ENCODE peak calls at places on chromosomes 16 and 17, in six cellular contexts. R, G, I, K, X and W are unnamed samples.

GRCh38 chr16:22955461-22956145 is 141.6 kb downstream of the HS3ST2 start:
- DNase-seq in R (no peak), G (no peak), I (no peak), K (no peak), X (no peak), W (no peak)

GRCh38 chr16:86726340-86726739 is 148.0 kb downstream of the FOXL1 start:
- DNase-seq in R (no peak), G (no peak), I (no peak), K (peak), X (no peak), W (no peak)

GRCh38 chr16:85349413-85350145 is 237.3 kb upstream of the CIBAR2 start:
- DNase-seq in R (no peak), G (no peak), I (no peak), K (no peak), X (no peak), W (no peak)

GRCh38 chr17:67374329-67375053 is 2.6 kb upstream of the PITPNC1 start:
- DNase-seq in R (peak), G (peak), I (peak), K (peak), X (peak), W (peak)

GRCh38 chr16:9567674-9568073 is 476.2 kb downstream of the HAPSTR1 start:
- DNase-seq in R (no peak), G (no peak), I (no peak), K (no peak), X (peak), W (no peak)

GRCh38 chr17:61579961-61580360 is 11.1 kb downstream of the NACA2 start:
- DNase-seq in R (no peak), G (no peak), I (peak), K (no peak), X (peak), W (peak)

GRCh38 chr17:71224824-71225575 is 895.8 kb upstream of the SOX9 start:
- DNase-seq in R (no peak), G (no peak), I (no peak), K (peak), X (peak), W (no peak)

GRCh38 chr16:23597003-23597756 is 1.1 kb upstream of the NDUFAB1 start:
- DNase-seq in R (peak), G (peak), I (peak), K (peak), X (peak), W (peak)

GRCh38 chr17:2776589-2777241 is 19.5 kb upstream of the RAP1GAP2 start:
- DNase-seq in R (no peak), G (no peak), I (peak), K (no peak), X (peak), W (peak)

GRCh38 chr17:83125515-83126274 is 46.3 kb downstream of the METRNL start:
- DNase-seq in R (no peak), G (peak), I (peak), K (no peak), X (no peak), W (no peak)

GRCh38 chr16:27313422-27314160 is at the start of gene IL4R:
- DNase-seq in R (peak), G (peak), I (peak), K (peak), X (peak), W (peak)

GRCh38 chr17:251531-251930 is 70.1 kb upstream of the DOC2B start:
- DNase-seq in R (no peak), G (no peak), I (no peak), K (no peak), X (no peak), W (no peak)

GRCh38 chr17:44331249-44331760 is 6.7 kb upstream of the SLC25A39 start:
- DNase-seq in R (peak), G (peak), I (peak), K (peak), X (peak), W (peak)

GRCh38 chr16:78249056-78249455 is 149.6 kb downstream of the WWOX start:
- DNase-seq in R (no peak), G (no peak), I (no peak), K (no peak), X (peak), W (peak)

GRCh38 chr17:37146578-37147119 is 197.9 kb downstream of the AATF start:
- DNase-seq in R (no peak), G (peak), I (no peak), K (no peak), X (no peak), W (no peak)

GRCh38 chr16:1122031-1122765 is 26.2 kb upstream of the C1QTNF8 start:
- DNase-seq in R (no peak), G (no peak), I (peak), K (no peak), X (no peak), W (no peak)

GRCh38 chr16:81601601-81602251 is 157.1 kb downstream of the CMIP start:
- DNase-seq in R (no peak), G (no peak), I (no peak), K (peak), X (no peak), W (no peak)

GRCh38 chr16:21186326-21186691 is 25.1 kb downstream of the ZP2 start:
- DNase-seq in R (no peak), G (no peak), I (no peak), K (no peak), X (no peak), W (no peak)

GRCh38 chr17:78355045-78355641 is 4.7 kb downstream of the SOCS3 start:
- DNase-seq in R (no peak), G (no peak), I (no peak), K (no peak), X (no peak), W (no peak)

GRCh38 chr16:89096768-89097527 is 3.3 kb downstream of the ACSF3 start:
- DNase-seq in R (no peak), G (peak), I (no peak), K (no peak), X (no peak), W (no peak)

GRCh38 chr17:76132574-76133338 is 8.3 kb downstream of the FOXJ1 start:
- DNase-seq in R (peak), G (no peak), I (no peak), K (peak), X (peak), W (peak)

GRCh38 chr16:31356566-31357323 is 1.8 kb downstream of the ITGAX start:
- DNase-seq in R (no peak), G (no peak), I (no peak), K (no peak), X (no peak), W (peak)

GRCh38 chr17:36183001-36183810 is 6.8 kb upstream of the TBC1D3B start:
- DNase-seq in R (peak), G (no peak), I (peak), K (peak), X (peak), W (peak)

GRCh38 chr16:48629531-48629930 is 19.6 kb upstream of the N4BP1 start:
- DNase-seq in R (no peak), G (no peak), I (no peak), K (no peak), X (no peak), W (no peak)

GRCh38 chr16:61887903-61888302 is 148.3 kb downstream of the CDH8 start:
- DNase-seq in R (no peak), G (peak), I (peak), K (peak), X (peak), W (no peak)

GRCh38 chr17:66855204-66855603 is 20.3 kb downstream of the CACNG5 start:
- DNase-seq in R (no peak), G (no peak), I (no peak), K (peak), X (no peak), W (peak)

GRCh38 chr17:17156107-17156506 is 50.0 kb downstream of the PLD6 start:
- DNase-seq in R (no peak), G (no peak), I (peak), K (peak), X (no peak), W (no peak)

GRCh38 chr17:17154556-17154955 is 51.6 kb downstream of the PLD6 start:
- DNase-seq in R (no peak), G (no peak), I (no peak), K (no peak), X (no peak), W (no peak)

GRCh38 chr17:17154981-17155380 is 51.2 kb downstream of the PLD6 start:
- DNase-seq in R (no peak), G (no peak), I (no peak), K (no peak), X (no peak), W (no peak)

GRCh38 chr17:17156511-17156910 is 49.6 kb downstream of the PLD6 start:
- DNase-seq in R (no peak), G (no peak), I (peak), K (no peak), X (no peak), W (no peak)

DNA sequence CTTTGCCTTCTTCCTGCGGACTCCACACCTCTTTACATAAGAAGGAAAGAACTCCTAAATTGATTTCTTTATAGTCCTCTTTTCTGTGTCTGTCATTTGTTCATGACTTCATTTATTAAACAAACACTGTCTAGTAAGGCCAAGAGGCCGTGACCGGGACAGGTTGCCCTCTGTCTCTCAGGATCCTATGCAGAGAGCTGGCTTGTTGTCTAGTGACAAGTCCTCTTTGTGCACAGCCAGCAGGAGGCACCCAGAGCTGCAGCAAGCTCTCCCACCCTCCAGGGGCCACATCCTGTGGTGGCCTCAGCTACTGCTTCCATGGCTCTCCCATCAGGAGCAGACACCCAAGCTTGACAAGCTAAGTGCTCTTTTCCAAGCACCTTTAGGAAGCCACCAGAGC is 50.6 kb downstream of the PLD6 start:
- DNase-seq in R (no peak), G (no peak), I (peak), K (no peak), X (no peak), W (no peak)
- H3K27ac ChIP-seq in R (no peak), G (no peak), I (peak), K (peak), X (no peak), W (no peak)

GRCh38 chr16:4318171-4318910 is 2.5 kb downstream of the GLIS2 start:
- DNase-seq in R (no peak), G (no peak), I (no peak), K (no peak), X (no peak), W (peak)
- H3K4me2 ChIP-seq in R (peak), G (no peak), I (peak), K (no peak), X (peak), W (peak)

GRCh38 chr17:45341389-45342158 is 24.8 kb upstream of the MAP3K14 start:
- DNase-seq in R (peak), G (no peak), I (peak), K (peak), X (peak), W (peak)

GRCh38 chr17:45338996-45339535 is 22.2 kb upstream of the MAP3K14 start:
- DNase-seq in R (no peak), G (no peak), I (no peak), K (no peak), X (no peak), W (no peak)

GRCh38 chr17:45338023-45338781 is 21.4 kb upstream of the MAP3K14 start:
- DNase-seq in R (no peak), G (no peak), I (no peak), K (no peak), X (no peak), W (no peak)

GRCh38 chr17:45342306-45342705 is 25.5 kb upstream of the MAP3K14 start:
- DNase-seq in R (no peak), G (no peak), I (no peak), K (no peak), X (no peak), W (no peak)

GRCh38 chr17:45339646-45340605 is 23.1 kb upstream of the MAP3K14 start:
- DNase-seq in R (no peak), G (no peak), I (peak), K (no peak), X (no peak), W (no peak)
- TF ChIP-seq EZH2phosphoT487 in R (no peak), G (no peak), I (no peak), K (no peak), X (no peak), W (no peak)

GRCh38 chr17:42577532-42578281 is at the start of gene PSMC3IP:
- DNase-seq in R (peak), G (peak), I (peak), K (peak), X (peak), W (peak)

GRCh38 chr17:42581744-42582270 is 4.3 kb upstream of the PSMC3IP start:
- DNase-seq in R (no peak), G (no peak), I (no peak), K (no peak), X (no peak), W (no peak)

GRCh38 chr17:42577140-42577531 is 393 bp downstream of the PSMC3IP start:
- DNase-seq in R (no peak), G (peak), I (no peak), K (peak), X (no peak), W (no peak)

GRCh38 chr17:42579794-42580551 is 2.4 kb upstream of the PSMC3IP start:
- DNase-seq in R (no peak), G (no peak), I (no peak), K (no peak), X (no peak), W (no peak)

GRCh38 chr17:42578282-42578869 is 847 bp upstream of the PSMC3IP start:
- DNase-seq in R (peak), G (peak), I (peak), K (peak), X (peak), W (peak)
- H3K27ac ChIP-seq in R (peak), G (peak), I (peak), K (peak), X (peak), W (no peak)

DNA sequence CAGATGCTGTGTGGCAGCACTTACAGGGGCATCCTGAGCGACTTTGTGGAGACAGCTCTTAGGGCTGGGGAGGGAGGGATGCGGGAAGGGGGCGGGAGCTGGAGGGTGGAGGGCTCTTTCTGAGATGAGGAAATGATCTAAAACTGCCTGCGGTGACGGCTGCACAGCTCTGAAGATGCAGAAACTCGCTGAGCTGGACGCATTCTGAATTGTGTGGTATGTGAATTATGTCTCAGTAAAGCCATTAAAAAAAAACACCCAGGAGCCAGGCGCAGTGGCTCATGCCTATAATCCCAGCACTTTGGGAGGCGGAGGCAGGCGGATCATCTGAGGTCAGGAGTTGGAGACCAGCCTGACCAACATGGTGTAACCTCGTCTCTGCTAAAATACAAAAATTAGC is 19.2 kb downstream of the SLC25A10 start:
- DNase-seq in R (no peak), G (no peak), I (peak), K (no peak), X (peak), W (no peak)
- H3K4me2 ChIP-seq in R (no peak), G (no peak), I (no peak), K (no peak), X (no peak), W (no peak)